ENCODE peak calls at places on chromosomes 13 and 19, in six cellular contexts. E is heart left ventricle, I is psoas muscle, L is GM23338, G is thoracic aorta, B is testis. Q is an unnamed sample. For H3K4me1, the result is how much of the 10 kb centered on the place peaks cover.

GRCh38 chr19:47421844-47422395 is 2.6 kb upstream of the MEIS3 start:
- DNase-seq in E (no peak), G (no peak), B (no peak), L (peak), I (no peak), Q (no peak)

GRCh38 chr13:28022848-28023518 is 34.5 kb upstream of the URAD start:
- DNase-seq in L (peak), G (no peak), E (no peak), B (peak), I (no peak), Q (no peak)

GRCh38 chr13:74218291-74218690 is 84.1 kb upstream of the KLF12 start:
- DNase-seq in E (no peak), G (no peak), B (no peak), I (no peak), L (no peak), Q (no peak)

GRCh38 chr13:113172419-113172926 is 14.0 kb downstream of the PROZ start:
- DNase-seq in B (no peak), I (no peak), G (no peak), E (no peak), L (no peak), Q (no peak)

GRCh38 chr13:62933809-62934208 is 1518.2 kb upstream of the PCDH20 start:
- DNase-seq in L (peak), E (no peak), G (no peak), I (no peak), B (no peak), Q (no peak)

GRCh38 chr19:48537541-48537940 is 14.4 kb upstream of the SULT2B1 start:
- DNase-seq in G (no peak), I (no peak), L (no peak), B (no peak), E (no peak), Q (no peak)

GRCh38 chr19:43589680-43590079 is 6.3 kb downstream of the IRGQ start:
- DNase-seq in G (no peak), L (no peak), E (no peak), B (no peak), I (no peak), Q (no peak)

GRCh38 chr13:43122706-43123268 is 99.4 kb downstream of the DNAJC15 start:
- DNase-seq in B (no peak), L (no peak), G (no peak), E (no peak), I (no peak), Q (no peak)

GRCh38 chr19:12936582-12936981 is 1.8 kb upstream of the CALR start:
- DNase-seq in E (no peak), G (no peak), L (no peak), I (no peak), B (no peak), Q (no peak)

GRCh38 chr19:55255618-55256423 is 3.0 kb downstream of the PPP6R1 start:
- DNase-seq in L (no peak), B (no peak), G (no peak), I (peak), E (no peak), Q (no peak)

GRCh38 chr19:21434967-21435544 is 38.1 kb downstream of the ZNF493 start:
- DNase-seq in L (peak), E (no peak), I (no peak), G (no peak), B (no peak), Q (no peak)

GRCh38 chr13:26881154-26881553 is 120.6 kb upstream of the GPR12 start:
- DNase-seq in I (no peak), G (no peak), L (no peak), B (no peak), E (no peak), Q (no peak)

GRCh38 chr13:19967619-19968018 is 9.1 kb downstream of the ZMYM2 start:
- DNase-seq in I (no peak), G (no peak), L (no peak), B (no peak), E (no peak), Q (no peak)

GRCh38 chr13:44273991-44274810 is 99.4 kb upstream of the SERP2 start:
- DNase-seq in B (no peak), E (no peak), G (no peak), L (no peak), I (no peak), Q (no peak)

GRCh38 chr13:49936943-49937273 is 768 bp upstream of the SPRYD7 start:
- DNase-seq in I (peak), L (peak), B (no peak), E (peak), G (no peak), Q (no peak)

GRCh38 chr13:73292127-73292526 is 233.3 kb downstream of the KLF5 start:
- DNase-seq in I (no peak), L (no peak), G (no peak), E (no peak), B (no peak), Q (no peak)

GRCh38 chr13:113784645-113785024 is 25.6 kb downstream of the TMEM255B start:
- DNase-seq in B (no peak), G (no peak), E (no peak), I (no peak), L (no peak), Q (no peak)

GRCh38 chr13:20901668-20902437 is 693 bp downstream of the XPO4 start:
- DNase-seq in E (no peak), I (peak), L (peak), G (no peak), B (peak), Q (no peak)

GRCh38 chr13:21541271-21541670 is 62.7 kb downstream of the MICU2 start:
- DNase-seq in B (no peak), E (no peak), G (no peak), I (no peak), L (no peak), Q (no peak)

GRCh38 chr19:295687-296370 is 4.6 kb upstream of the PLPP2 start:
- DNase-seq in I (peak), B (no peak), G (no peak), E (peak), L (no peak), Q (no peak)

GRCh38 chr19:56111601-56112312 is 9.3 kb downstream of the ZNF787 start:
- DNase-seq in I (peak), B (peak), L (peak), G (no peak), E (no peak), Q (no peak)

GRCh38 chr19:17515408-17516149 is 4.1 kb downstream of the PGLS start:
- DNase-seq in G (no peak), I (no peak), L (no peak), E (no peak), B (no peak), Q (no peak)

GRCh38 chr19:56211718-56212117 is 9.6 kb downstream of the ZSCAN5C start:
- DNase-seq in E (no peak), I (no peak), L (peak), G (no peak), B (no peak), Q (no peak)

GRCh38 chr13:20609145-20609544 is 42.2 kb downstream of the IFT88 start:
- DNase-seq in E (no peak), L (no peak), B (no peak), I (no peak), G (no peak), Q (no peak)

GRCh38 chr13:27712421-27712820 is 79.9 kb upstream of the GSX1 start:
- DNase-seq in L (no peak), B (peak), E (no peak), I (no peak), G (no peak), Q (no peak)

GRCh38 chr13:82717249-82717648 is 1165.0 kb downstream of the SLITRK1 start:
- DNase-seq in G (no peak), L (no peak), B (no peak), I (no peak), E (no peak), Q (no peak)

GRCh38 chr13:114087430-114087829 is 45.0 kb downstream of the RASA3 start:
- DNase-seq in L (no peak), E (peak), I (peak), B (no peak), G (no peak), Q (no peak)

GRCh38 chr19:3003046-3003445 is 25.7 kb downstream of the TLE6 start:
- DNase-seq in G (no peak), I (no peak), E (no peak), B (peak), L (no peak), Q (no peak)

GRCh38 chr19:19410553-19411550 is 5.4 kb downstream of the GATAD2A start:
- DNase-seq in G (no peak), B (no peak), E (no peak), I (no peak), L (no peak), Q (no peak)

GRCh38 chr13:112904436-112904960 is 64.5 kb upstream of the MCF2L start:
- DNase-seq in I (no peak), B (no peak), E (no peak), L (no peak), G (no peak), Q (no peak)

GRCh38 chr13:113109151-113110047 is 3.8 kb downstream of the F7 start:
- DNase-seq in G (no peak), L (peak), E (peak), B (no peak), I (peak), Q (no peak)

GRCh38 chr13:101383595-101383994 is 32.7 kb downstream of the NALCN start:
- DNase-seq in E (no peak), B (no peak), I (no peak), L (no peak), G (no peak), Q (no peak)

GRCh38 chr19:53147645-53148044 is 11.2 kb downstream of the ZNF347 start:
- DNase-seq in L (no peak), E (no peak), B (no peak), I (no peak), G (no peak), Q (no peak)

GRCh38 chr13:36718146-36718545 is 44.3 kb downstream of the SERTM1 start:
- DNase-seq in B (no peak), G (no peak), I (no peak), L (no peak), E (no peak), Q (no peak)

GRCh38 chr19:40600086-40600917 is 867 bp upstream of the LTBP4 start:
- DNase-seq in I (peak), E (no peak), G (no peak), B (no peak), L (peak), Q (peak)
- H3K4me1 ChIP-seq in I (under half), E (half or more), G (under half), B (under half), L (under half), Q (under half)

GRCh38 chr19:6774821-6775707 is 2.6 kb downstream of the VAV1 start:
- DNase-seq in B (no peak), I (no peak), G (no peak), E (no peak), L (no peak), Q (peak)
- H3K4me1 ChIP-seq in B (under half), I (under half), G (under half), E (under half), L (under half), Q (under half)

DNA sequence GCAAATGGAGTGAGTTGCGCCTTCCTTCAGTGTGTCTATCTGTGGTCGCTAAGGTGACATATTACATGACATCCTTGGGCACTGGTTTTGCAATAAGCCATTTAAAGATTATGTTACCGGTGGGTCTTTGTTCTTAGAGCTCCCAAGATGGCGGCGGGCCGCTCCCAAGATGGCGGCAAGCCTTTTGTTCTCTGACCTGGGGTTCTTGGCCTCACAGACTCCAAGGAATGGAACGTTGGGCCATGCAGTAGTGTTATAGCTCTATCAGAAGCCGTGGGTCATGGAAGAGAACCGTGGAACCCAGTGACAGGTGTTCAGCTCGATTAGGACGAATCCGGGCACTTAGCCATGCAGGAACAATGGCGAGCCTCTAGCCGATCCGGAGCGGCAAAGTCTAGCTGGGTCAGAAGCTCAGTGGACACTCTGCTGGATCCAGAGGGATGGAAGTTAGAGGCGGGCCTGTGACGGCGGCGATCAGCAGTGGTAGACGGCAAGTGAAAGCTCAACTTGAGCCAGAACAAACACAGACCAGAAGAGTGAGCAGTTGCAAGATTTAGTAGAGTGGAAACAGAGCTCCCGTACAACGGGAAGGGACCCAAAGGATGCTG is 188.6 kb downstream of the TEX29 start:
- DNase-seq in I (no peak), B (peak), E (no peak), L (no peak), G (no peak), Q (no peak)
- H3K4me1 ChIP-seq in I (under half), B (under half), E (under half), L (under half), G (under half), Q (under half)

GRCh38 chr13:31042501-31043165 is 110.2 kb downstream of the TEX26 start:
- DNase-seq in I (no peak), G (no peak), E (no peak), L (no peak), B (no peak), Q (no peak)
- H3K4me1 ChIP-seq in I (under half), G (under half), E (under half), L (under half), B (under half), Q (under half)

GRCh38 chr19:1853295-1854031 is 5.2 kb upstream of the REXO1 start:
- DNase-seq in B (peak), G (no peak), L (peak), E (peak), I (peak), Q (peak)
- H3K4me1 ChIP-seq in B (half or more), G (under half), L (under half), E (under half), I (under half), Q (half or more)

DNA sequence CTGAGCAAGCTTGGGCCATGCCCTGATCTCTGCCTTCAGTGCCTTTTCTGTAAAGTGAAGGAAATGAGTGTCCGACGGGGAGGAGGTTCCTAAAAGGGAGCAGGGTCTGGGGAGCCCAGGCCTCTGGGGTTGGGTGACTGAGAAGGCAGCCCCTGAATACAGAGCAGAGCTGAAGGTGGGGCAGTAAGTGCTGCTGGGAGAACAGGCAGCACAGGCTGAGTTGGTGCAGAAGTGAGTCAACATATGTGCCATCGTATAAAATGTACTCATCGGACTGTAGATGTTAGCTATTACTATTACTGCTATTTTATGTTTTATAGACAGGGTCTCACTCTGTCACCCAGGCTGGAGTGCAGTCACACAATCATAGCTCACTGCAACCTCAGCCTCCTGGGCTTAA is 1.0 kb upstream of the HAMP start:
- DNase-seq in B (no peak), E (no peak), I (no peak), G (no peak), L (no peak), Q (no peak)
- H3K4me1 ChIP-seq in B (under half), E (under half), I (under half), G (under half), L (under half), Q (under half)

GRCh38 chr19:5942991-5943390 is 28.9 kb downstream of the CAPS start:
- DNase-seq in E (no peak), G (no peak), I (no peak), L (no peak), B (no peak), Q (no peak)
- H3K4me1 ChIP-seq in E (under half), G (under half), I (under half), L (under half), B (under half), Q (under half)

GRCh38 chr19:16457195-16457953 is 14.4 kb downstream of the EPS15L1 start:
- DNase-seq in B (no peak), I (peak), L (peak), G (no peak), E (peak), Q (peak)

GRCh38 chr19:16459680-16460079 is 12.1 kb downstream of the EPS15L1 start:
- DNase-seq in B (no peak), L (no peak), I (no peak), E (no peak), G (no peak), Q (no peak)

GRCh38 chr19:16458391-16459128 is 13.2 kb downstream of the EPS15L1 start:
- DNase-seq in L (no peak), B (no peak), G (no peak), I (peak), E (no peak), Q (no peak)

GRCh38 chr19:16456652-16457194 is 15.0 kb downstream of the EPS15L1 start:
- DNase-seq in E (no peak), B (no peak), L (peak), I (no peak), G (no peak), Q (no peak)

DNA sequence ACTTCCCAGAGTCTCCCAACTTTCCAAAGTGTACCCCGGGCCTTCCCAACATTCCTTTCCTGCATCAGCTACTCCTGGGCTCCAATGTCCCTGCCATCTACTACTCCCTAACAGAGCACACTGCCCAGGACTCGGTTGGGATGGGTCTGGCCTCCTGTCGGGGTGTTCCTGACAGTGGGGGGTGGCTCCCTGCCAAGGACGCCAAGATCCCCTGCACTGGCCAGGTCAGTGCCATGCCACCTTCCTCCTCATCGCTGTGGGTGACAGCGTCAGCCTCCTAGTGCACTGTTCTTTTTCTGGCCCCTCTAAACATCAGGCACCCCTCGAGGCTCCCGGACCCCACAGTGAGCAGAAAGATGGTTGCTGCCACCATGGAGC is 13.8 kb downstream of the EPS15L1 start:
- DNase-seq in G (no peak), B (no peak), L (no peak), I (peak), E (no peak), Q (no peak)
- H3K4me1 ChIP-seq in G (under half), B (under half), L (under half), I (half or more), E (half or more), Q (under half)

GRCh38 chr19:40775632-40776022 is 306 bp downstream of the MIA start:
- DNase-seq in I (no peak), B (no peak), G (no peak), E (no peak), L (no peak), Q (no peak)

GRCh38 chr19:40774916-40775631 is at the start of gene MIA:
- DNase-seq in L (no peak), G (no peak), I (no peak), E (no peak), B (no peak), Q (no peak)

GRCh38 chr19:40776966-40777794 is 867 bp upstream of the RAB4B start:
- DNase-seq in I (peak), G (peak), E (peak), L (peak), B (peak), Q (peak)

GRCh38 chr19:40777795-40778044 is 327 bp upstream of the RAB4B start:
- DNase-seq in E (no peak), L (no peak), G (no peak), I (no peak), B (no peak), Q (no peak)

DNA sequence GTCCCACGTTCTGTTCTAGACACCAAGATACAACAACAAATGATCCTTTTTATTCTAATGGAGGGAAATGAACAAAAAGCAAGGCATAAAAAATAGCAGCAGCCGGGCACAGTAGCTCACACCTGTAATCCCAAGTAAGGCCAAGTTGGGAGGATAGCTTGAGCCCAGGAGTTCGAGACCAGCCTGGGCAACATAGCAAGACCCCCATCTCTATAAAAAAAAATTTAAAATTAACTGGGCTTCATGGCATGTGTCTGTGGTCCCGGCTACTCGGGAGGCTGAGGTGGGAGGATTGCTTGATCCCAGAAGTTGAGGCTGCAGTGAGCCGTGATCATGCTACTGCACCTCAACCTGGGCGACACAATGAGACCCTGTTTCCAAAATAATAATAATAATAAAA is 1.0 kb downstream of the MIA start:
- DNase-seq in E (no peak), L (no peak), I (no peak), B (no peak), G (no peak), Q (no peak)
- H3K4me1 ChIP-seq in E (under half), L (under half), I (under half), B (under half), G (under half), Q (under half)